ENCODE peak calls at places on chromosome 5, in nine cellular contexts. O, L, G, R, K, T, J, B and N are unnamed samples.

GRCh38 chr5:179818746-179819295 is 1.9 kb upstream of the SQSTM1 start:
- DNase-seq in J (peak), K (peak), T (peak), L (peak), R (peak), O (peak), G (no peak), B (peak), N (no peak)

GRCh38 chr5:61055434-61056006 is 106.7 kb downstream of the SMIM15 start:
- DNase-seq in G (no peak), T (peak), K (peak), B (peak), J (peak), O (peak), R (peak), L (peak), N (peak)

GRCh38 chr5:102720954-102721353 is 34.2 kb upstream of the PAM start:
- DNase-seq in B (no peak), L (no peak), T (no peak), O (no peak), G (no peak), J (no peak), R (no peak), K (no peak), N (no peak)

GRCh38 chr5:149007174-149007573 is 55.7 kb downstream of the SH3TC2 start:
- DNase-seq in J (no peak), L (no peak), G (no peak), K (no peak), B (peak), R (no peak), O (peak), T (peak), N (peak)

GRCh38 chr5:36908544-36909260 is 32.1 kb downstream of the NIPBL start:
- DNase-seq in J (no peak), B (no peak), L (no peak), T (no peak), R (no peak), O (no peak), G (no peak), K (no peak), N (no peak)

GRCh38 chr5:120817044-120817985 is 353.2 kb downstream of the PRR16 start:
- DNase-seq in R (no peak), T (peak), K (no peak), G (no peak), B (peak), J (peak), O (peak), L (peak), N (peak)

GRCh38 chr5:127941646-127942045 is 141.9 kb upstream of the SLC12A2 start:
- DNase-seq in T (peak), R (no peak), K (no peak), B (peak), L (peak), G (no peak), J (no peak), O (peak), N (peak)

GRCh38 chr5:119411935-119412623 is 40.2 kb upstream of the HSD17B4 start:
- DNase-seq in G (no peak), L (peak), J (peak), O (peak), T (peak), K (peak), B (peak), R (peak), N (peak)

GRCh38 chr5:158955636-158956035 is 144.1 kb downstream of the EBF1 start:
- DNase-seq in K (no peak), R (no peak), L (no peak), O (no peak), T (no peak), B (no peak), G (no peak), J (no peak), N (no peak)

GRCh38 chr5:158953929-158954534 is 145.7 kb downstream of the EBF1 start:
- DNase-seq in O (no peak), B (no peak), J (no peak), G (no peak), T (no peak), L (no peak), R (no peak), K (no peak), N (no peak)

GRCh38 chr5:158957196-158957595 is 142.5 kb downstream of the EBF1 start:
- DNase-seq in G (no peak), R (no peak), T (no peak), B (no peak), L (no peak), O (no peak), K (no peak), J (no peak), N (no peak)

GRCh38 chr5:158952951-158953350 is 146.8 kb downstream of the EBF1 start:
- DNase-seq in J (no peak), K (no peak), L (no peak), R (no peak), B (no peak), T (no peak), G (no peak), O (no peak), N (no peak)

DNA sequence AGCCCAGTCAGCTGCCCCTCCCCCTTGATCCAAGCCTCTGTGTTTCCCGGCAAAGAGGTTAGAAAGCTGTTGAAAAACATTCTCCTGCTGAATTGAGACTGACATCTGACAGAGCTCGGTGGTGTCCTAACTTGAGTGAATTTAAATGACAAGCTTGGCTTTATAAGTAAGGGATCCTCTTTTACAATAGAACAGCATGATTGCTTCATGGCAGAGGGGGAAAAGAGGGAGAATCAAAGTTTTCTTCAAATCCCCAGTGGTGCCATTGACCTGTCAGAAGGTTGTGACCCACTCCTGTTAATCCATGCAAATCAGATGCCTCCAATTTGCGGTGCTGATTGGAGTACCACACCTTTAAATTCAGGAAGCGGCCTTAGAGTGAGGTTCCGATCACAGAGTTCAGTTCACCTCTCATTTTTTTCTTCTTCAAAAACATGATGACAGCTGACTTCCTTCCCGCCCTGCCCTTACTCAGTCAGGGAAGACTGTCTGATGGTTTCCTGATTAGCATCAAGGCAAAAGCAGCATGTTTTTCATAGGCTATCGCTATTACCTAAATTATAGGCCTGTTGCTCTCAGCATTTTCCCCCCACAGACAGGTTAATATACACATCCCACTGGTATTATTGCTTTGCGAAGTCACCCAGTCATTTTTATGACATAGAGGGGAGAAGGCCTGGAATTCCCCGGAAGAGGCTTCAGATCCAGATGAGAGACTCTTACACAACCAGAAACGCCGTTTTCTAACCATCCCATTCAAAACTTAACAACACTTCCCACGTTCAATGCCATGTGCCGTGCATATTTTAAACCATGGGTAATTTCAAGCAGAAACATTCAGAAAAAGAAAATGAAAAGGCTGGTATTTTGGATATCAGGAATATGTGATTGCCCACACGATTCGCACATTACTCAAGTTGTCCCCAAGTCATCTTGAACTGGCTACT is 141.4 kb downstream of the EBF1 start:
- DNase-seq in J (no peak), R (no peak), G (peak), B (no peak), O (no peak), L (no peak), K (no peak), T (no peak), N (no peak)
- TF ChIP-seq EZH2 in J (no peak), R (no peak), G (no peak), B (no peak), O (no peak), L (no peak), K (no peak), T (no peak), N (no peak)

GRCh38 chr5:10400834-10401233 is 40.8 kb upstream of the ROPN1L start:
- DNase-seq in L (no peak), B (no peak), K (no peak), G (no peak), O (peak), T (no peak), J (peak), R (no peak), N (no peak)

GRCh38 chr5:10400411-10400810 is 41.3 kb upstream of the ROPN1L start:
- DNase-seq in T (no peak), B (no peak), K (no peak), O (no peak), G (no peak), J (no peak), L (no peak), R (no peak), N (no peak)

GRCh38 chr5:10401499-10401898 is 40.2 kb upstream of the ROPN1L start:
- DNase-seq in G (no peak), K (no peak), B (no peak), R (no peak), L (no peak), T (no peak), O (no peak), J (no peak), N (no peak)

GRCh38 chr5:10396552-10396951 is 43.1 kb downstream of the MARCHF6 start:
- DNase-seq in J (no peak), L (no peak), T (no peak), K (no peak), R (no peak), B (no peak), O (no peak), G (no peak), N (no peak)

GRCh38 chr5:10399839-10400238 is 41.8 kb upstream of the ROPN1L start:
- DNase-seq in B (no peak), L (no peak), O (no peak), R (no peak), G (no peak), T (no peak), K (no peak), J (no peak), N (no peak)
- TF ChIP-seq CTCF in B (no peak), L (no peak), O (no peak), R (no peak), G (no peak), T (no peak), K (no peak), J (no peak), N (no peak)

GRCh38 chr5:65127181-65127901 is 354.4 kb downstream of the ADAMTS6 start:
- DNase-seq in R (no peak), K (no peak), B (peak), O (peak), J (no peak), G (no peak), T (no peak), L (no peak), N (no peak)
- TF ChIP-seq EZH2 in R (no peak), K (no peak), B (no peak), O (no peak), J (no peak), G (no peak), T (no peak), L (no peak), N (no peak)

DNA sequence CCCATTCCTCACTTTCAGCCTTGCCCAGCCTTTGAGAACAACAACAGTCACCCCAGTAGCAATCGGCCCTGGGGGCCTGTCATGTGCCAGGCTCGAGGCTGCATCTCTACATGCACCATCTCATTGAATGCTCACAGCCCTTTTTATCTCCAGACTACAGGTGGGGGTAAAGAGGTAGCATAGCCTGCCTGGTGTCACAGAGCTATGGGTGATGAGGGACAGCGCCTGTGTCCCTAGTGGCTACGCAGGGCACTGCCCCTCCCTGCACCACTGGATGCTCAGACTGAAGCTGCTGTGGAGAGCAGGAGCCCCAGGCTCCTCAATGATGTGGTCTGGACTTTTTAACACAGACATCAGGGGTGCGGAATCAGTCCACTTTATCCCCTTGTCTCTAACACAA is 2.8 kb downstream of the CAMK2A start:
- DNase-seq in O (no peak), K (peak), G (no peak), R (peak), L (peak), B (no peak), J (no peak), T (peak), N (no peak)
- TF ChIP-seq CTCF in O (peak), K (peak), G (peak), R (peak), L (peak), B (peak), J (peak), T (peak), N (peak)

DNA sequence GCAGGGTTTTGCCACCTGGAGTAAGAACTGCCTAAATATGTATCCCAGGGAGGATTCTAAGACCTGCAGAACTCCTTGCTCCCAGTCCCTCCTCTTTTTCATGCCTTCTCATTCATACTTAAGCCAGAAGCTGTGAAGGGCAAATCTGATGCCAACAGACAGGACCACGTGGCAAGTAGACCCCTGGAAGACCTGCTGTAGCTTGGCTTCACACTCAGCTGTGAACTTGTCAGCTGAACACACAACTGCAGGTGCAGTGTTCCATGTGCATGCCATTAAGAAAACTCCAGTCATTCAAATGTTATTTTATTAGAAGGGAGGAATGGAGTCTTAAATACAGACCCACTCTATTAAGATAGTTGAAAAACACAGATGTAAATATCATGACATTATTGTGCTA is 79.3 kb upstream of the AGXT2 start:
- DNase-seq in R (no peak), B (no peak), O (no peak), G (no peak), T (no peak), L (no peak), K (no peak), J (no peak), N (no peak)
- TF ChIP-seq EZH2 in R (no peak), B (no peak), O (no peak), G (no peak), T (no peak), L (no peak), K (no peak), J (no peak), N (no peak)

DNA sequence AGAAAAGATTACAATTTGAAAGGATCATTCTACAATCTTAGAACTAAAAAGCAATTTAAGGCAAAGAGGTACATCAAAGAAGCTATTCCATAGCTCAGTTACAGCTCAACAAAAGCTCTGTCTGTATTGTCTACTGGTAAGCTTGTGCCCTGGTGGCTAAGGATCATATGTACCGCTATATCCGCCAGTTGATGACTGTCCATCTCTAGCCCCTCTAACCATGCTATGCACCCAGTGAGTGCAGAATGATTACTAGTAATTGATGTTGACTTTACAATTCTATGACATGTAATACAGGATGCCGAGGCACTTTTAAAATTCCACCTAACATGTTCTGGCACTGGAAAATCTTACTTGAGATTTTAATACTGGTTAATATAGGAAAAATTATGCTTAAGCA is 13.1 kb downstream of the LOX start:
- DNase-seq in L (no peak), R (no peak), B (no peak), T (no peak), J (no peak), K (no peak), O (no peak), G (no peak), N (no peak)
- TF ChIP-seq CTCF in L (no peak), R (no peak), B (no peak), T (no peak), J (no peak), K (no peak), O (no peak), G (no peak), N (no peak)

DNA sequence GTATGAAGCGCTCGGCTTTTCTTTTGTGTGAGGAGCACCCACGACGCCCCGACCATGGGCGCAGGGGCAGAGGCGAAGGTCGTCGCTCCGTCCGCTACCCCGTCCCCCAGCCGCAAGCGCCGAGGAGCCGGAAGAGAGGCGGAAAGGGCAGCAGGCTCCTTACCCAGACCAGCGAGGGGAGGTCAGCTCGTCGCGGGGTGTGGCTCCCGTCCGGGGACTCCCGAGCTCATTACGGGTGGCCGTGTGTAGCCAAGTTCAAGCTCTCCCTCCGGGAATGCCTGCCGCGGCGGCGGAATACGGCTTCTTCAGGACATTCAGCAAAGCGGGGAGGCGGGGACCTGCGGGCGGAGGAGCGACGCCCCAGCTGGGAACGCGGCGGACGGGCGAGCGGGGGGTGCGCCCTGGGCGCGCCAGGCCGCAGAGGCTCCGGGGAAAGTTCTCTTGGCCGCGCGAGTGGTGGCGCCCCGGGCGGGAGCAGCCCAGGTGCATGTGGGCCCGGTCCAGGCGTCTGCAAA is 576 bp upstream of the EPB41L4A start:
- DNase-seq in R (no peak), O (no peak), L (peak), T (no peak), K (peak), B (peak), G (no peak), J (peak), N (peak)
- TF ChIP-seq EZH2 in R (no peak), O (peak), L (no peak), T (peak), K (no peak), B (no peak), G (peak), J (peak), N (no peak)

DNA sequence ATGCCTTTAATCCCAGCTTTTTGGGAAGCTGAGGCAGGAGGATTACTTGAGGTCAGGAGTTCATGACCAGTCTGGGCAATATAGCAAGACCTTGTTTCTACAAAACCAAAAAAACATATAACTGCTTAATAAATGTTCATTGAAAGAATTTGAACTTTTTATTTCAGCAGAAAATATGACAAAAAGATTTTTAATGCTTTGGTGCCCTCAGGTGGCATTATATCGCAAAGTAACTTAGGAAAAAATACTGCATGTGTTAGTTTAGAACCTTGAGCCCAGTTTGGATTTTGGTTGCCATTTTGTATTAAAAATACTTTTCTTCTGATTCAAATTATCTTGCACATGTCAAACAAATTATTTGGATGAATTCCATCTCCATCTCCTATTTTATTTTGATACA is 103.2 kb downstream of the GPBP1 start:
- DNase-seq in L (no peak), G (no peak), J (no peak), O (peak), R (no peak), T (peak), K (peak), B (peak), N (peak)
- TF ChIP-seq CTCF in L (peak), G (peak), J (peak), O (peak), R (peak), T (peak), K (peak), B (peak), N (peak)

DNA sequence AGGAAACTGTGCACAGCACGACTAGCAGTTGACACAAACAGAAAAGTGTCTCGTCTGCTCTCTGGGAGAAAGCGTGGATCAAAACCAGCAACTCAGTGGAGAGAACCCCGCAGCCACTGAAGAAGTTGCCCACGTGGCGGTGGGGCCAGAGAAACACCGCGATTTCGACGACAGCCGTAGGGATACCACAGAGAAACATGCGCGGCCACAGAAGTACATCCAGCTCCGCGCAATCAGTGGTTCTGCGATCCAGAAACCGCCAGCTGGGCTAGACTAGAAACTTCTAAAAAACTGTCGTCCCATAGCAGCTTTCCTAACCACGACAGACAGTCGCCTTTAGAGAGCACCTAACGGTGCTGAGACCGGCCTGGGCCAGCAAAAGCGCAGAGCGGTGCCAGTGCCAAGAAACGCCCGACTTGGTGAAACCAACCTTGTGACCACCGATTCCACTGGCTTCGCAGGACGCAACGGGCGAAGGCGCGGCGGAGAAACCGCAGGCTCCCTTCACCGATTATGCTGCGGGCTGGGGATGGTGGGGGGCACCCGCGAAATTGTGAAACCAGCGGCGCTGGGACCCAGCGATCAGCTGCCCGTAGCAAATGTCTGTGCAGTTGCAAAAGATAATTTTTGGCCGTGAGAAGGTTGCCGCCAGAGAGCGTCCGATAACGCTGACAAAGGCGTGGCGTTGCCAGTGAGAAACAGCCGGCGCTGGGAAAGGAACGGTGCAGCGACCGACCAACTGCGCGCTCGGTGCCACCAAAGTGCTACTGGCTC is 2.7 kb upstream of the ANXA2R start:
- DNase-seq in L (peak), K (peak), O (peak), R (no peak), T (peak), B (peak), J (peak), G (no peak), N (peak)
- TF ChIP-seq EZH2 in L (no peak), K (no peak), O (no peak), R (no peak), T (no peak), B (no peak), J (no peak), G (peak), N (no peak)